ENCODE peak calls at places on chromosomes 4 and X, in five cellular contexts. One of them, this sample, is unnamed.
A peak's percentile ranks its signal among the peaks of the same experiment; 100 is the strongest.

GRCh38 chrX:103584606-103585005 is 709 bp upstream of the TCEAL4 start:
- DNase-seq in heart right ventricle: no peak
- DNase-seq in cardiac muscle cell: no peak
- DNase-seq in HepG2: no peak
- DNase-seq in SK-N-SH: peak; percentile 19
- DNase-seq in this sample: peak; percentile 5

GRCh38 chrX:138150709-138151108 is 560.8 kb downstream of the FGF13 start:
- DNase-seq in SK-N-SH: no peak
- DNase-seq in HepG2: no peak
- DNase-seq in cardiac muscle cell: no peak
- DNase-seq in heart right ventricle: no peak
- DNase-seq in this sample: no peak

GRCh38 chrX:94743478-94743877 is 1069.5 kb downstream of the FAM133A start:
- DNase-seq in SK-N-SH: no peak
- DNase-seq in HepG2: no peak
- DNase-seq in cardiac muscle cell: no peak
- DNase-seq in heart right ventricle: no peak
- DNase-seq in this sample: no peak

GRCh38 chr4:46387956-46388355 is 2.0 kb downstream of the GABRA2 start:
- DNase-seq in heart right ventricle: no peak
- DNase-seq in SK-N-SH: no peak
- DNase-seq in cardiac muscle cell: no peak
- DNase-seq in HepG2: no peak
- DNase-seq in this sample: no peak

GRCh38 chr4:78720994-78721677 is 55.0 kb upstream of the BMP2K start:
- DNase-seq in SK-N-SH: no peak
- DNase-seq in cardiac muscle cell: no peak
- DNase-seq in HepG2: peak; percentile 13
- DNase-seq in heart right ventricle: peak; percentile 35
- DNase-seq in this sample: no peak

GRCh38 chrX:71619193-71619592 is 882 bp upstream of the CXCR3 start:
- DNase-seq in HepG2: no peak
- DNase-seq in heart right ventricle: no peak
- DNase-seq in SK-N-SH: no peak
- DNase-seq in cardiac muscle cell: no peak
- DNase-seq in this sample: no peak

GRCh38 chr4:2245787-2246275 is 3.9 kb upstream of the HAUS3 start:
- DNase-seq in heart right ventricle: no peak
- DNase-seq in cardiac muscle cell: no peak
- DNase-seq in SK-N-SH: no peak
- DNase-seq in HepG2: no peak
- DNase-seq in this sample: no peak

GRCh38 chrX:123186796-123187195 is 2.7 kb downstream of the GRIA3 start:
- DNase-seq in cardiac muscle cell: no peak
- DNase-seq in heart right ventricle: no peak
- DNase-seq in HepG2: no peak
- DNase-seq in SK-N-SH: no peak
- DNase-seq in this sample: no peak

GRCh38 chr4:17511041-17511949 is 595 bp downstream of the QDPR start:
- DNase-seq in SK-N-SH: peak; percentile 53
- DNase-seq in HepG2: peak; percentile 46
- DNase-seq in cardiac muscle cell: peak; percentile 71
- DNase-seq in heart right ventricle: peak; percentile 44
- DNase-seq in this sample: peak; percentile 38

GRCh38 chrX:102339312-102340298 is 92.6 kb downstream of the NXF2 start:
- DNase-seq in heart right ventricle: no peak
- DNase-seq in HepG2: no peak
- DNase-seq in SK-N-SH: no peak
- DNase-seq in cardiac muscle cell: no peak
- DNase-seq in this sample: no peak

GRCh38 chrX:154358829-154359228 is 15.6 kb downstream of the FLNA start:
- DNase-seq in cardiac muscle cell: no peak
- DNase-seq in heart right ventricle: no peak
- DNase-seq in SK-N-SH: no peak
- DNase-seq in HepG2: no peak
- DNase-seq in this sample: no peak

DNA sequence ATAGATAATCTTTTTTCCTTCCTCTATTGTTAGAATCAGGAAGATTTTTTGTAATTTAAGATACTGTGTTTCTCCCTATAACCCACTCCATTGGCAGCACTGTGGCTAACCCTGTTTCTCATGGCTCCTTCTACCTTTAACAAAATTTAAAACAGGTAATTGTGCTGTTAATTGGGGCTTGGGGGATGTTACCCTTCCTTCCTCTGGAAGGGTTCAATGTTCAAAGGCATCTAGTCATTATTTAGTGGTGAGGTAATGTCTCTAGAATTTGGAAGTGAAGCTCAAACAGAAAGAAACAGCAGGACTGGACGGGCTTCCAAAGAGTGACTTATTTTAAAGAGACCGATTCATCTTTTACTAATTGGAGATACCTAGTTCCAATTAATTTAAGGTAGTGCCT is 166.4 kb downstream of the TRIML1 start:
- DNase-seq in cardiac muscle cell: no peak
- DNase-seq in HepG2: no peak
- DNase-seq in SK-N-SH: no peak
- DNase-seq in heart right ventricle: no peak
- DNase-seq in this sample: no peak
- H3K27ac ChIP-seq in cardiac muscle cell: no peak overlapping the region
- H3K27ac ChIP-seq in HepG2: no peak overlapping the region
- H3K27ac ChIP-seq in SK-N-SH: no peak overlapping the region
- H3K27ac ChIP-seq in heart right ventricle: no peak overlapping the region
- H3K27ac ChIP-seq in this sample: no peak overlapping the region

DNA sequence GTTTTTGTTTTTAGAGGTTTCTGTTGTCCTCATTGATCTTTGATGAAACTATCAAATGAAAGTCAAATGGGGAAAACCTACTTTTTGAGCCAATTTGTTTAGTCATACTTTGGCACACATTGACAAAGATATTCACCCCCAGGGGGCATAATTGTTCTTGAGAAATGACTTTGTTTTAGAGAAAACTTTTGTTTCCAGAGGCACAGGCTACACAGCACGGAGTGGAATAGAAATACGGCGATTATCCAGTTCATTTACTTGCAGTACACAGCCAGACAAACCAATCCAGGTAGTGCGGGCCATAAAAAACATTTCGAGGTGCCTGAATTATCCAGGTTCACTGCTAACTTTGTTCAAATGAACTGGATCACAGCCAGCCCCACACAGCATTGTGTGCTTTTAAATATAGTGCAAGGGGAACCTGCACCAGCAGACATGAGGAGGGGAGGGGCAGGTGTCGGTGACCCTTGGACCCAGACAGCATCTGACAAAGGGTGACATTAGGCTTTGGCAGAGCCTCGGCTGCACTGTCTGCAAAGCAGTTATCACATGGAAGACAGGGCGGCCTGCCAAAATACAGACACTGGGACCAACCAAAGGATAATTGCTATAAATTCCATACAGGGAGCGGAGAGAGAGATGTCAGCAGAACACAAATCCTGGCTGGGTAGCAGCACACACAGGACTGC is 179.6 kb upstream of the NOCT start:
- DNase-seq in HepG2: peak; percentile 65
- DNase-seq in heart right ventricle: peak; percentile 51
- DNase-seq in SK-N-SH: peak; percentile 33
- DNase-seq in cardiac muscle cell: peak; percentile 48
- DNase-seq in this sample: peak; percentile 39
- TF ChIP-seq CTCF in HepG2: no peak
- TF ChIP-seq CTCF in heart right ventricle: peak; percentile 12
- TF ChIP-seq CTCF in SK-N-SH: peak; percentile 21
- TF ChIP-seq CTCF in cardiac muscle cell: no peak
- TF ChIP-seq CTCF in this sample: no peak

GRCh38 chrX:132876509-132876837 is 82.0 kb downstream of the HS6ST2 start:
- DNase-seq in cardiac muscle cell: peak; percentile 47
- DNase-seq in SK-N-SH: no peak
- DNase-seq in HepG2: no peak
- DNase-seq in heart right ventricle: no peak
- DNase-seq in this sample: no peak
- H3K27me3 ChIP-seq in cardiac muscle cell: no peaks in the 10 kb centered on the region
- H3K27me3 ChIP-seq in SK-N-SH: no peaks in the 10 kb centered on the region
- H3K27me3 ChIP-seq in HepG2: no peaks in the 10 kb centered on the region
- H3K27me3 ChIP-seq in heart right ventricle: no peaks in the 10 kb centered on the region
- H3K27me3 ChIP-seq in this sample: no peaks in the 10 kb centered on the region

GRCh38 chrX:70446380-70447350 is 2.0 kb downstream of the DLG3 start:
- DNase-seq in cardiac muscle cell: no peak
- DNase-seq in HepG2: no peak
- DNase-seq in heart right ventricle: no peak
- DNase-seq in SK-N-SH: no peak
- DNase-seq in this sample: no peak
- H3K27ac ChIP-seq in cardiac muscle cell: no peak overlapping the region
- H3K27ac ChIP-seq in HepG2: no peak overlapping the region
- H3K27ac ChIP-seq in heart right ventricle: no peak overlapping the region
- H3K27ac ChIP-seq in SK-N-SH: no peak overlapping the region
- H3K27ac ChIP-seq in this sample: no peak overlapping the region

DNA sequence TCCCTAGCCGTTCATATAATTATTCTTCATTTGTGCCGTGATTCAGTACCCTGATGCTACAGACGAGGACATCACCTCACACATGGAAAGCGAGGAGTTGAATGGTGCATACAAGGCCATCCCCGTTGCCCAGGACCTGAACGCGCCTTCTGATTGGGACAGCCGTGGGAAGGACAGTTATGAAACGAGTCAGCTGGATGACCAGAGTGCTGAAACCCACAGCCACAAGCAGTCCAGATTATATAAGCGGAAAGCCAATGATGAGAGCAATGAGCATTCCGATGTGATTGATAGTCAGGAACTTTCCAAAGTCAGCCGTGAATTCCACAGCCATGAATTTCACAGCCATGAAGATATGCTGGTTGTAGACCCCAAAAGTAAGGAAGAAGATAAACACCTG is 6.9 kb downstream of the SPP1 start:
- DNase-seq in SK-N-SH: no peak
- DNase-seq in cardiac muscle cell: no peak
- DNase-seq in heart right ventricle: no peak
- DNase-seq in HepG2: no peak
- DNase-seq in this sample: peak; percentile 38
- TF ChIP-seq CTCF in SK-N-SH: no peak
- TF ChIP-seq CTCF in cardiac muscle cell: no peak
- TF ChIP-seq CTCF in heart right ventricle: no peak
- TF ChIP-seq CTCF in HepG2: no peak
- TF ChIP-seq CTCF in this sample: no peak

DNA sequence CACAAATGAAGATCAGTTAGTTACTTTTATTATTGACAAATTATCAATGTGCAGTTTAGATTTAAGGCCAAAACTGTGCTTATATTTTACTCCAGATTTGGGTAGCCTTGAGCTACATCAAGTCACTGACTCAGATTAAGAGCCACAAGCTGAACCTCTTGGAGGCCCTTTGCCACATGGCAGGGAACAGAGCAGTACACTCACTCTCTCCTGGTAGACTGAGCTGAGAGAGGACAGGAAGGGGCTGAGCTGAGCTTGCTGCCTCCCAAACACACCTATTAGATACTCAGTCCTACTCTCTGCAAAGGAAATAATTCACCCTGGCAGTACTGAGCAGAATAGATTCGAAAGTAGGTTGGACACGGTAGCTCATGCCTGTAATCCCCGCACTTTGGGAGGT is 7.8 kb downstream of the STAP1 start:
- DNase-seq in SK-N-SH: no peak
- DNase-seq in HepG2: no peak
- DNase-seq in cardiac muscle cell: no peak
- DNase-seq in heart right ventricle: no peak
- DNase-seq in this sample: no peak
- H3K27me3 ChIP-seq in SK-N-SH: no peaks in the 10 kb centered on the region
- H3K27me3 ChIP-seq in HepG2: no peaks in the 10 kb centered on the region
- H3K27me3 ChIP-seq in cardiac muscle cell: no peaks in the 10 kb centered on the region
- H3K27me3 ChIP-seq in heart right ventricle: no peaks in the 10 kb centered on the region
- H3K27me3 ChIP-seq in this sample: no peaks in the 10 kb centered on the region

DNA sequence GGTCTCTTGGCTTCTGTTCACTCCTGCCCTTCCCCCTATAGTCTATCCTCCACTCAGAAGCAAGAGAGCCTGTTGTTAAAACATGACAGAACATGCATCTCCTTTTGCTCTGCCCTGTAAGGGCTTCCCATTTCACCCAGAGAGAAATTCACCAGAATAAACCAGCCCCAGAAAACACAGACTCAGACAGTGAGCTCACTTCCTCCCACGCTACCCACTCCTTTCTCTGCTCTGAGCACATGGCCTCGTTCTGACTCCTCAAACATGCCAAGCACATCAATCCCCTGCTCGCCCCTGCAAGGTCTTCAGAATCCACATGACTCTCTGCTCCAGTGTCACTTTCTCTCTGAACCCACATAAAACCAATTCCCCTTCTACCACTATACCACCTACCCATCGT is 50.4 kb downstream of the MID1 start:
- DNase-seq in HepG2: no peak
- DNase-seq in SK-N-SH: no peak
- DNase-seq in cardiac muscle cell: no peak
- DNase-seq in heart right ventricle: peak; percentile 9
- DNase-seq in this sample: peak; percentile 72
- H3K27ac ChIP-seq in HepG2: no peak overlapping the region
- H3K27ac ChIP-seq in SK-N-SH: no peak overlapping the region
- H3K27ac ChIP-seq in cardiac muscle cell: peak overlapping the region; percentile 8
- H3K27ac ChIP-seq in heart right ventricle: peak overlapping the region; percentile 16
- H3K27ac ChIP-seq in this sample: peak overlapping the region; percentile 83

DNA sequence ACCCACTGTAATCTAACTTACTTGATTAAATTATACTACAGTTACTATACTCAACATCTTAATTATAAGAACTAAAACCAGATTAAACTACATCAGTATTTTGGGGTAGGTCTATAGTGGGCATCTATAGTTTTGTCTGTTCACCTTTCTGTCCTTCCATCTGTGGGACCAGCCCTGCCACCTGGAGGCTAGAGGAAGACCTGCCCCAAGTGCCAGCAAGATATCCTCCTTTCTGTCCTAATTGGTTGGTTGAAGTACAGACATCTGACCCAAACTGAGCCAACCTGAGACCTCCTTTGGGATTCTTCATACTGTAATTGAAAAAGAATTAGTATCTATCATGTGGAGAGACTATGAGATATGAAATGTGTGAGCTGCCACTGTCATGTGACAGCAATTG is 172.2 kb upstream of the TLL1 start:
- DNase-seq in HepG2: peak; percentile 12
- DNase-seq in cardiac muscle cell: no peak
- DNase-seq in heart right ventricle: no peak
- DNase-seq in SK-N-SH: no peak
- DNase-seq in this sample: no peak
- TF ChIP-seq CTCF in HepG2: peak; percentile 62
- TF ChIP-seq CTCF in cardiac muscle cell: peak; percentile 29
- TF ChIP-seq CTCF in heart right ventricle: peak; percentile 11
- TF ChIP-seq CTCF in SK-N-SH: peak; percentile 28
- TF ChIP-seq CTCF in this sample: peak; percentile 58

GRCh38 chr4:41203169-41203568 is 11.2 kb downstream of the APBB2 start:
- DNase-seq in heart right ventricle: no peak
- DNase-seq in HepG2: no peak
- DNase-seq in cardiac muscle cell: no peak
- DNase-seq in SK-N-SH: no peak
- DNase-seq in this sample: no peak
- H3K27me3 ChIP-seq in heart right ventricle: no peaks in the 10 kb centered on the region
- H3K27me3 ChIP-seq in HepG2: no peaks in the 10 kb centered on the region
- H3K27me3 ChIP-seq in cardiac muscle cell: no peaks in the 10 kb centered on the region
- H3K27me3 ChIP-seq in SK-N-SH: no peaks in the 10 kb centered on the region
- H3K27me3 ChIP-seq in this sample: no peaks in the 10 kb centered on the region